ENCODE peak calls at places on chromosomes 16 and 17, in ten cellular contexts. A is HuH-7; D is A172; Y is fibroblast of pulmonary artery; I is tibial artery; U is effector CD8-positive, alpha-beta T cell; O is sigmoid colon; Q is PC-9; P is pancreas; L is NCI-H69. G is an unnamed sample.

GRCh38 chr17:33023790-33024189 is 32.1 kb downstream of the SPACA3 start:
- DNase-seq in A (no peak), D (no peak), Y (no peak), I (no peak), U (no peak), O (no peak), Q (no peak), P (no peak), L (no peak), G (no peak)

GRCh38 chr16:67531247-67531646 is 2.6 kb downstream of the RIPOR1 start:
- DNase-seq in A (no peak), D (no peak), Y (no peak), I (no peak), U (no peak), O (no peak), Q (no peak), P (no peak), L (no peak), G (no peak)

GRCh38 chr17:38428643-38429371 is 543 bp downstream of the ARHGAP23 start:
- DNase-seq in A (no peak), D (peak), Y (peak), I (peak), U (no peak), O (peak), Q (no peak), P (peak), L (no peak), G (no peak)

GRCh38 chr16:1942810-1943726 is at the start of gene MSRB1:
- DNase-seq in A (peak), D (peak), Y (peak), I (peak), U (peak), O (peak), Q (peak), P (peak), L (peak), G (peak)

GRCh38 chr17:80445152-80446110 is 30.5 kb downstream of the ENDOV start:
- DNase-seq in A (no peak), D (no peak), Y (no peak), I (no peak), U (no peak), O (no peak), Q (no peak), P (peak), L (peak), G (no peak)

GRCh38 chr16:88455610-88456355 is 2.7 kb downstream of the ZFPM1 start:
- DNase-seq in A (peak), D (peak), Y (peak), I (no peak), U (peak), O (no peak), Q (peak), P (no peak), L (peak), G (peak)

GRCh38 chr17:82665891-82666290 is 17.6 kb upstream of the WDR45B start:
- DNase-seq in A (no peak), D (no peak), Y (no peak), I (no peak), U (no peak), O (no peak), Q (no peak), P (peak), L (no peak), G (no peak)

GRCh38 chr17:42340691-42341127 is 47.5 kb downstream of the STAT3 start:
- DNase-seq in A (no peak), D (no peak), Y (no peak), I (no peak), U (no peak), O (peak), Q (peak), P (no peak), L (no peak), G (no peak)

GRCh38 chr16:20383106-20384029 is 21.2 kb downstream of the PDILT start:
- DNase-seq in A (peak), D (peak), Y (peak), I (peak), U (peak), O (peak), Q (peak), P (peak), L (peak), G (peak)

G was measured in HCT116.